ENCODE peak calls at places on chromosomes 7 and 10, in six cellular contexts. One of them, this sample, is unnamed.

GRCh38 chr7:78148166-78148894 is 349.8 kb downstream of the PHTF2 start:
- DNase-seq in T-helper 22 cell: no peak
- DNase-seq in nucleus accumbens: no peak
- DNase-seq in HT1080: no peak
- DNase-seq in NCI-H345: no peak
- DNase-seq in kidney tubule cell: peak
- DNase-seq in this sample: no peak

GRCh38 chr7:10239643-10240345 is 733.9 kb upstream of the PHF14 start:
- DNase-seq in T-helper 22 cell: no peak
- DNase-seq in nucleus accumbens: no peak
- DNase-seq in HT1080: no peak
- DNase-seq in NCI-H345: peak
- DNase-seq in kidney tubule cell: no peak
- DNase-seq in this sample: no peak

GRCh38 chr7:51316666-51317581 is at the start of gene COBL:
- DNase-seq in T-helper 22 cell: no peak
- DNase-seq in nucleus accumbens: no peak
- DNase-seq in HT1080: no peak
- DNase-seq in NCI-H345: peak
- DNase-seq in kidney tubule cell: peak
- DNase-seq in this sample: no peak

GRCh38 chr10:34667177-34667576 is 147.9 kb downstream of the PARD3 start:
- DNase-seq in T-helper 22 cell: no peak
- DNase-seq in nucleus accumbens: no peak
- DNase-seq in HT1080: no peak
- DNase-seq in NCI-H345: no peak
- DNase-seq in kidney tubule cell: no peak
- DNase-seq in this sample: peak

GRCh38 chr7:84137812-84138211 is 56.8 kb downstream of the SEMA3A start:
- DNase-seq in T-helper 22 cell: no peak
- DNase-seq in nucleus accumbens: no peak
- DNase-seq in HT1080: no peak
- DNase-seq in NCI-H345: no peak
- DNase-seq in kidney tubule cell: no peak
- DNase-seq in this sample: no peak

GRCh38 chr10:1126461-1126860 is 70.3 kb downstream of the WDR37 start:
- DNase-seq in T-helper 22 cell: no peak
- DNase-seq in nucleus accumbens: no peak
- DNase-seq in HT1080: no peak
- DNase-seq in NCI-H345: no peak
- DNase-seq in kidney tubule cell: no peak
- DNase-seq in this sample: no peak

GRCh38 chr10:119313645-119314044 is 106.3 kb downstream of the GRK5 start:
- DNase-seq in T-helper 22 cell: peak
- DNase-seq in nucleus accumbens: no peak
- DNase-seq in HT1080: no peak
- DNase-seq in NCI-H345: no peak
- DNase-seq in kidney tubule cell: no peak
- DNase-seq in this sample: peak

GRCh38 chr7:92421676-92422435 is 25.4 kb upstream of the GATAD1 start:
- DNase-seq in T-helper 22 cell: no peak
- DNase-seq in nucleus accumbens: no peak
- DNase-seq in HT1080: no peak
- DNase-seq in NCI-H345: peak
- DNase-seq in kidney tubule cell: peak
- DNase-seq in this sample: no peak

GRCh38 chr10:87095241-87095945 is 387 bp downstream of the SHLD2 start:
- DNase-seq in T-helper 22 cell: peak
- DNase-seq in nucleus accumbens: peak
- DNase-seq in HT1080: peak
- DNase-seq in NCI-H345: peak
- DNase-seq in kidney tubule cell: peak
- DNase-seq in this sample: peak

GRCh38 chr7:42946616-42946928 is 14.4 kb downstream of the MRPL32 start:
- DNase-seq in T-helper 22 cell: no peak
- DNase-seq in nucleus accumbens: no peak
- DNase-seq in HT1080: no peak
- DNase-seq in NCI-H345: no peak
- DNase-seq in kidney tubule cell: no peak
- DNase-seq in this sample: peak

GRCh38 chr7:141585592-141586510 is 34.6 kb downstream of the AGK start:
- DNase-seq in T-helper 22 cell: no peak
- DNase-seq in nucleus accumbens: no peak
- DNase-seq in HT1080: peak
- DNase-seq in NCI-H345: no peak
- DNase-seq in kidney tubule cell: peak
- DNase-seq in this sample: peak

GRCh38 chr7:113200281-113200680 is 81.9 kb upstream of the SMIM30 start:
- DNase-seq in T-helper 22 cell: no peak
- DNase-seq in nucleus accumbens: no peak
- DNase-seq in HT1080: no peak
- DNase-seq in NCI-H345: no peak
- DNase-seq in kidney tubule cell: no peak
- DNase-seq in this sample: no peak

GRCh38 chr10:71713135-71714040 is 6.2 kb downstream of the C10orf105 start:
- DNase-seq in T-helper 22 cell: no peak
- DNase-seq in nucleus accumbens: peak
- DNase-seq in HT1080: no peak
- DNase-seq in NCI-H345: no peak
- DNase-seq in kidney tubule cell: peak
- DNase-seq in this sample: peak

GRCh38 chr7:130926021-130926691 is 192.1 kb upstream of the KLF14 start:
- DNase-seq in T-helper 22 cell: no peak
- DNase-seq in nucleus accumbens: no peak
- DNase-seq in HT1080: no peak
- DNase-seq in NCI-H345: no peak
- DNase-seq in kidney tubule cell: no peak
- DNase-seq in this sample: no peak

GRCh38 chr7:85186521-85187241 is at the start of gene SEMA3D:
- DNase-seq in T-helper 22 cell: no peak
- DNase-seq in nucleus accumbens: peak
- DNase-seq in HT1080: peak
- DNase-seq in NCI-H345: peak
- DNase-seq in kidney tubule cell: peak
- DNase-seq in this sample: peak

GRCh38 chr10:108060246-108060645 is 895.7 kb upstream of the SORCS1 start:
- DNase-seq in T-helper 22 cell: no peak
- DNase-seq in nucleus accumbens: no peak
- DNase-seq in HT1080: peak
- DNase-seq in NCI-H345: no peak
- DNase-seq in kidney tubule cell: no peak
- DNase-seq in this sample: no peak

GRCh38 chr7:102236592-102237287 is 49.9 kb upstream of the SH2B2 start:
- DNase-seq in T-helper 22 cell: no peak
- DNase-seq in nucleus accumbens: peak
- DNase-seq in HT1080: peak
- DNase-seq in NCI-H345: peak
- DNase-seq in kidney tubule cell: peak
- DNase-seq in this sample: peak

GRCh38 chr10:63841761-63842160 is 320.6 kb downstream of the REEP3 start:
- DNase-seq in T-helper 22 cell: no peak
- DNase-seq in nucleus accumbens: no peak
- DNase-seq in HT1080: no peak
- DNase-seq in NCI-H345: no peak
- DNase-seq in kidney tubule cell: no peak
- DNase-seq in this sample: no peak

GRCh38 chr7:1055084-1055450 is 10.7 kb downstream of the GPR146 start:
- DNase-seq in T-helper 22 cell: peak
- DNase-seq in nucleus accumbens: peak
- DNase-seq in HT1080: no peak
- DNase-seq in NCI-H345: peak
- DNase-seq in kidney tubule cell: no peak
- DNase-seq in this sample: no peak

GRCh38 chr7:87398441-87398840 is 53.0 kb downstream of the CROT start:
- DNase-seq in T-helper 22 cell: no peak
- DNase-seq in nucleus accumbens: no peak
- DNase-seq in HT1080: peak
- DNase-seq in NCI-H345: no peak
- DNase-seq in kidney tubule cell: peak
- DNase-seq in this sample: peak

GRCh38 chr7:84258628-84259027 is 64.0 kb upstream of the SEMA3A start:
- DNase-seq in T-helper 22 cell: no peak
- DNase-seq in nucleus accumbens: no peak
- DNase-seq in HT1080: peak
- DNase-seq in NCI-H345: no peak
- DNase-seq in kidney tubule cell: no peak
- DNase-seq in this sample: peak

GRCh38 chr7:39228946-39229345 is 251.2 kb downstream of the POU6F2 start:
- DNase-seq in T-helper 22 cell: no peak
- DNase-seq in nucleus accumbens: no peak
- DNase-seq in HT1080: peak
- DNase-seq in NCI-H345: peak
- DNase-seq in kidney tubule cell: peak
- DNase-seq in this sample: peak

GRCh38 chr7:134886353-134887057 is 99.8 kb upstream of the AGBL3 start:
- DNase-seq in T-helper 22 cell: no peak
- DNase-seq in nucleus accumbens: no peak
- DNase-seq in HT1080: peak
- DNase-seq in NCI-H345: peak
- DNase-seq in kidney tubule cell: peak
- DNase-seq in this sample: peak

GRCh38 chr7:47470567-47471357 is 111.1 kb downstream of the TNS3 start:
- DNase-seq in T-helper 22 cell: no peak
- DNase-seq in nucleus accumbens: no peak
- DNase-seq in HT1080: no peak
- DNase-seq in NCI-H345: peak
- DNase-seq in kidney tubule cell: peak
- DNase-seq in this sample: peak

GRCh38 chr7:3722396-3722846 is 421.4 kb downstream of the SDK1 start:
- DNase-seq in T-helper 22 cell: no peak
- DNase-seq in nucleus accumbens: no peak
- DNase-seq in HT1080: peak
- DNase-seq in NCI-H345: peak
- DNase-seq in kidney tubule cell: peak
- DNase-seq in this sample: no peak

GRCh38 chr10:70055550-70055949 is 2.9 kb downstream of the MACROH2A2 start:
- DNase-seq in T-helper 22 cell: no peak
- DNase-seq in nucleus accumbens: no peak
- DNase-seq in HT1080: no peak
- DNase-seq in NCI-H345: no peak
- DNase-seq in kidney tubule cell: peak
- DNase-seq in this sample: no peak

GRCh38 chr10:76034236-76035009 is 603.0 kb downstream of the LRMDA start:
- DNase-seq in T-helper 22 cell: no peak
- DNase-seq in nucleus accumbens: no peak
- DNase-seq in HT1080: no peak
- DNase-seq in NCI-H345: peak
- DNase-seq in kidney tubule cell: no peak
- DNase-seq in this sample: no peak

GRCh38 chr10:104650072-104650471 is 9.0 kb downstream of the SORCS3 start:
- DNase-seq in T-helper 22 cell: no peak
- DNase-seq in nucleus accumbens: no peak
- DNase-seq in HT1080: peak
- DNase-seq in NCI-H345: no peak
- DNase-seq in kidney tubule cell: peak
- DNase-seq in this sample: peak

GRCh38 chr7:117673839-117674238 is 194.0 kb downstream of the CFTR start:
- DNase-seq in T-helper 22 cell: no peak
- DNase-seq in nucleus accumbens: no peak
- DNase-seq in HT1080: peak
- DNase-seq in NCI-H345: peak
- DNase-seq in kidney tubule cell: peak
- DNase-seq in this sample: no peak

GRCh38 chr10:102208311-102209035 is 17.6 kb upstream of the ELOVL3 start:
- DNase-seq in T-helper 22 cell: no peak
- DNase-seq in nucleus accumbens: no peak
- DNase-seq in HT1080: no peak
- DNase-seq in NCI-H345: no peak
- DNase-seq in kidney tubule cell: peak
- DNase-seq in this sample: peak

GRCh38 chr10:132726951-132727350 is 59.0 kb downstream of the NKX6-2 start:
- DNase-seq in T-helper 22 cell: no peak
- DNase-seq in nucleus accumbens: no peak
- DNase-seq in HT1080: no peak
- DNase-seq in NCI-H345: no peak
- DNase-seq in kidney tubule cell: no peak
- DNase-seq in this sample: no peak